ENCODE peak calls at places on chromosomes 5 and 9, in nine cellular contexts. U is neural progenitor cell; G is GM23338; I is mucosa of descending colon; Z is gastrocnemius medialis; M is heart right ventricle; D is aorta; Y is right atrium auricular region; E is CD8-positive, alpha-beta memory T cell. A is an unnamed sample. For H3K4me1, the result is how much of the 10 kb centered on the place peaks cover.

GRCh38 chr5:38922199-38922598 is 76.4 kb downstream of the OSMR start:
- DNase-seq in G (peak), M (peak), Z (no peak), Y (no peak), I (peak), E (peak), U (peak), D (no peak), A (no peak)

GRCh38 chr5:87229780-87230179 is 37.9 kb upstream of the RASA1 start:
- DNase-seq in E (no peak), G (no peak), U (no peak), M (no peak), Y (no peak), D (no peak), I (no peak), Z (no peak), A (no peak)

GRCh38 chr9:93156475-93157008 is 22.5 kb upstream of the NINJ1 start:
- DNase-seq in G (no peak), D (no peak), I (no peak), Y (no peak), E (no peak), M (no peak), U (no peak), Z (no peak), A (no peak)

GRCh38 chr9:127561491-127562270 is 50.4 kb upstream of the STXBP1 start:
- DNase-seq in U (peak), I (peak), M (peak), Y (peak), Z (peak), E (no peak), D (peak), G (peak), A (peak)

GRCh38 chr5:149757186-149757950 is 27.3 kb downstream of the PPARGC1B start:
- DNase-seq in U (no peak), D (no peak), Y (no peak), G (no peak), E (no peak), M (no peak), I (peak), Z (no peak), A (peak)

GRCh38 chr5:56737002-56737621 is 78.2 kb upstream of the MAP3K1 start:
- DNase-seq in Z (no peak), I (no peak), Y (no peak), D (no peak), G (no peak), M (peak), U (no peak), E (no peak), A (no peak)

GRCh38 chr5:61301820-61302563 is 30.1 kb upstream of the ZSWIM6 start:
- DNase-seq in G (no peak), M (peak), U (peak), I (peak), E (no peak), Z (peak), Y (peak), D (peak), A (peak)

GRCh38 chr5:136054133-136054996 is 25.6 kb downstream of the TGFBI start:
- DNase-seq in U (no peak), I (no peak), Y (no peak), M (peak), E (no peak), Z (no peak), G (no peak), D (peak), A (no peak)

GRCh38 chr5:21419383-21419782 is 1431.4 kb upstream of the CDH18 start:
- DNase-seq in I (no peak), D (no peak), G (no peak), M (no peak), E (no peak), Z (no peak), Y (no peak), U (no peak), A (no peak)

GRCh38 chr5:11045411-11045810 is 284.4 kb upstream of the DAP start:
- DNase-seq in D (no peak), E (no peak), Z (no peak), M (no peak), Y (no peak), U (no peak), I (no peak), G (no peak), A (no peak)

GRCh38 chr5:3056901-3057300 is 305.4 kb upstream of the IRX2 start:
- DNase-seq in E (no peak), Z (no peak), M (no peak), I (no peak), D (no peak), G (no peak), U (no peak), Y (no peak), A (no peak)

GRCh38 chr5:99911971-99912370 is 623.2 kb upstream of the FAM174A start:
- DNase-seq in Z (no peak), Y (no peak), D (no peak), E (no peak), G (peak), M (no peak), I (no peak), U (no peak), A (no peak)

GRCh38 chr5:101045689-101046088 is 142.6 kb upstream of the ST8SIA4 start:
- DNase-seq in M (no peak), U (no peak), E (no peak), G (no peak), Z (no peak), I (no peak), Y (no peak), D (no peak), A (no peak)

GRCh38 chr5:8908055-8908683 is 637.7 kb downstream of the SEMA5A start:
- DNase-seq in G (peak), M (no peak), I (peak), Z (no peak), D (no peak), U (peak), Y (no peak), E (no peak), A (no peak)

GRCh38 chr5:137122558-137122957 is 376.6 kb downstream of the SPOCK1 start:
- DNase-seq in Y (no peak), U (no peak), E (no peak), M (no peak), D (no peak), I (no peak), Z (no peak), G (no peak), A (no peak)

GRCh38 chr9:120921751-120922181 is 4.8 kb downstream of the TRAF1 start:
- DNase-seq in I (no peak), U (no peak), E (no peak), G (no peak), M (no peak), Z (no peak), Y (no peak), D (no peak), A (no peak)

GRCh38 chr5:1139806-1140187 is 27.9 kb upstream of the SLC12A7 start:
- DNase-seq in M (no peak), G (no peak), Z (no peak), D (no peak), Y (no peak), I (no peak), U (no peak), E (no peak), A (no peak)
- H3K4me1 ChIP-seq in M (under half), G (under half), Z (under half), D (under half), Y (under half), I (under half), U (under half), E (under half), A (under half)

DNA sequence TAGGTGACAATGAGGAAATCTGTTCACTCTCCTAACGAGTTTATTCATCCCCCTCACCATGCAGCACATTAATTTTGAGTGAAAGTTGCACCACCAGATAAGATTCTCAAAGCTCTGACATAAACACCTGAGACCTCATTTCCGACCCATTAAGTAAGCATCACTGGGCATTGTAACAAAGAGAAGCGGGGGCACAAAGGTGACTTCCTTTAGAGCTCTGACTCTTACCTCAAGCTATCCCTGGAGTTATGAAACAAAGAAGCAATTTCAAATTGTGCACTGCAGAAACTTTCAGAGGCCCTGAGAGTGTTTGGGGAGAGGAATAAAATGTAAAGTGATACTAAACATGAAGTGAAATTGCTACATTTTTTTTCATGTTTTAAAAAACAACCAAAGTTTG is 29.5 kb downstream of the C5orf15 start:
- DNase-seq in M (no peak), Z (no peak), Y (no peak), E (no peak), U (no peak), I (no peak), D (no peak), G (no peak), A (no peak)
- H3K4me1 ChIP-seq in M (under half), Z (under half), Y (under half), E (under half), U (under half), I (under half), D (under half), G (under half), A (under half)

DNA sequence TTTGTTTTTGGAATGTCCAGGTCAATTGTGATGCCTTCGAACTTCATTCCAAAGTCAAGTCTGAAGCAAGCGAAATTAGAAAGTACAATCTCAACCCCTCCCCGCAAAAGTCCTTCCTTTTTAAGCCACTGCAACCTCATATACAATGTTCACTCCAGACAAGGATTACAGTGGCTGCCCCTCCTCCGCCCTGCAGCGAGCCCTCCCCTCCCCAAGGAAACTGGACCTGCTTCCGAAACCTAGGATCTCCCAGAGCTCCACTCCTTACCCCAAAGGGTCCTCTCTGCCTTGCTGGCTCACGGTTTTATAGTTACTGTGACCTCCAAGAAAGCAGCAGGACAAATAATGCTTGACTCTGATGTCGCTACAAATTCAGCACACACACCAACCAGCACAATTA is 10.4 kb downstream of the LRRC14B start:
- DNase-seq in Y (no peak), D (no peak), Z (no peak), M (no peak), I (no peak), E (no peak), G (no peak), U (no peak), A (no peak)
- H3K4me1 ChIP-seq in Y (under half), D (under half), Z (under half), M (under half), I (under half), E (under half), G (under half), U (under half), A (under half)

DNA sequence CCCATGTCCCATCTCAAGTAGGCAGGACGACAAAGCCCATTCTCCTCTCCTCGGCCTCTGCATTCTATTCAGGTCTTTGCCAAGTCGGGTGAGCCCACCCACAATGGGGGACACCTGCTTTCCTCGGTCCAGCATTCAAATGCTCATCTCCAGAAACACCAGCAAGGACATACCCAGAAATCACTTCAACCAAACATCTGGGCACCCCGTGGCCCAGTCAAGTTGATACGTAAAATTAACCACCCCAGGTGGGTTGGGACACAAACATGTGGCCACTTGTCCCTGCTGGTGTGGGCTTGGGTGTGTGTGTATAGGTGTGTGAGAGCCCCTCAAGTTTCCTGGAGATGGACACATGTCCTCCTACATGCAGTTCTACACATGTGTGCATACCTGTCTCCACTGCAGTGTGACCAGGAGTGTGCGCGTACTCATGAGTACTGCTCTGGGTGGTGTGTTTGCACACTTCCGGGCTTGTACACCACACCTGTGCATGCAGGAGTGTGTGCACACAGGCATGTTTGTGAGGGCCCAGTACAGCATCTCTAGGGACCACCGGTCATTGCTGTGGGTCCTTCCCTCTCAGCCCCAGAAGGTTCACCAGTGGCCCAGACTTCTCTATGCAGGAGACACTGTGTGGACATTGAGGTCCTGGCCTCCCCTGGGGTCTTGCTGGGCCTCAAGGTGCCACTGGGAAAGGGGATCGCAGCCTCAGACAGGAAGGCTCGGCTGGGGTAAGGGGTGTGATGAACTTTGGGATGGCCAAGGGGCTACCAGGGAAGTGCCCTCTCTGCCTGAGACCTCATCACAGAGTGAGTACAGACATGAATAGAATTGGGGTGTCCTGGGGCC is 35.4 kb upstream of the RXRA start:
- DNase-seq in G (no peak), I (no peak), E (no peak), Z (no peak), U (no peak), D (peak), Y (no peak), M (no peak), A (no peak)
- H3K4me1 ChIP-seq in G (under half), I (under half), E (under half), Z (under half), U (under half), D (under half), Y (under half), M (under half), A (under half)

DNA sequence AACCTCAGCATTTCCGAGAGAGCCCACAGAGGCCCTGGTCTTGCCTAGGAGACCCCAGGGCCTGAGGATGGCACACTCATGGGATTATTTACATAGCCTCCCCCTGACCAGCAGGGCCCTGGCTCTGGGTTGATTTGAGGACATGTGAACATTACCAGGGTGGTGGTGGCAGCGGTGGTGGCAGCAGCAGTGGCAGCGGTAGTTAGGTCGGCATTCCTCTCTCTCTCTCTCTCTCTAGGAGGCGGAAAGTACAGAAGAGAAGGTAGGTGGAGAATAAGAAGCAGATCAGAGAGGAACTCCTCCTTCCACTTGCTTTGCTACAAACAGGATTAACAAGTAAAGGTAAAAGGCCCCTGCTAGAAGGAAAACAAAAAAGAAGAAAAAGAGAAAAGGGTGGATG is 39.3 kb downstream of the B4GALT1 start:
- DNase-seq in M (no peak), E (no peak), U (no peak), I (no peak), G (no peak), D (no peak), Z (no peak), Y (no peak), A (no peak)
- H3K4me1 ChIP-seq in M (half or more), E (under half), U (under half), I (half or more), G (under half), D (under half), Z (under half), Y (half or more), A (under half)

GRCh38 chr9:107229146-107229545 is 53.9 kb upstream of the RAD23B start:
- DNase-seq in D (no peak), Z (no peak), Y (no peak), M (no peak), U (peak), I (no peak), G (no peak), E (no peak), A (no peak)
- H3K4me1 ChIP-seq in D (under half), Z (under half), Y (under half), M (under half), U (under half), I (under half), G (under half), E (under half), A (under half)

DNA sequence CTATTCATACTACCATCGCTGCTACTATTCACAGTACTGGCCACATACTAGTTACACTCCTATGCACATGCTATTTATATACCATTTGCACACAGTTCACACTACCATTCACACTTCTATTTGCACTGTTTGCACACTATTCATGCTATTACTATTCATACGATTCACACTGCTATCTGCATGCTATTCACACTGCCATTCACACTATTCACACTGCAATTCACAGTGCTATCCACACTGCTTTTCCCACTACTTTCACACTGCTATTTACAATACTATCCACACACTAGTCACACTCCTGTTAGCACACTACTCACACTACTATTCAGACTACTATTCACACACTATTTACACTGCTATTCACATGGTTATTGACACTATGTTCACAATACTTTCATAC is 39.4 kb upstream of the TCF7 start:
- DNase-seq in E (no peak), D (no peak), M (no peak), Y (no peak), G (no peak), I (no peak), Z (no peak), U (no peak), A (no peak)
- H3K4me1 ChIP-seq in E (half or more), D (under half), M (under half), Y (under half), G (under half), I (under half), Z (under half), U (under half), A (under half)

DNA sequence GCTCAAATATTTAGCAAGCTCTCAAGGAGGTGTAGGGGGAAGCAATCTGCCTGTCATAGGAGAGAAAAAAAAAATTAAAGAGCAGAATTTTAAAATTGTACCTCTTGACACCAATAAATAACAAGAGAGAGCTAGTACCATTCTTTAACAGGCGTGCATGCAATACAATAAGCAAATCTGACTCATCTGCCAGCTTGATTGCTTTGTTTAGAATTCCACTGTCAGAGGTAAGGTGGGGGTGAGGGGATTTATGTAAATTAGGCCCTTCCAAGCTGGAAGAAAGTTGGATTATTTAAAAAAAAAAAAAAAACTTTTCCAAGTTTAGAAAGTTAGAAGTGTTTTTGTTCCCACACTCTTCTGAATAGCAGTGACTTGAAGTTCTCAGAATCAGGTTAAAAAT is 477.3 kb downstream of the TLE4 start:
- DNase-seq in Y (no peak), Z (no peak), E (no peak), U (peak), M (no peak), G (peak), I (no peak), D (no peak), A (no peak)
- H3K4me1 ChIP-seq in Y (under half), Z (under half), E (under half), U (under half), M (under half), G (under half), I (under half), D (under half), A (under half)

GRCh38 chr5:81721049-81721448 is 29.8 kb downstream of the SSBP2 start:
- DNase-seq in U (no peak), D (no peak), G (no peak), Y (no peak), E (no peak), Z (no peak), I (no peak), M (no peak), A (no peak)

GRCh38 chr5:81719743-81720142 is 31.2 kb downstream of the SSBP2 start:
- DNase-seq in I (no peak), E (no peak), M (no peak), D (no peak), Z (no peak), Y (no peak), G (no peak), U (no peak), A (no peak)

GRCh38 chr5:81717815-81718214 is 33.1 kb downstream of the SSBP2 start:
- DNase-seq in I (no peak), D (no peak), U (no peak), M (no peak), Z (no peak), Y (no peak), E (no peak), G (no peak), A (no peak)

GRCh38 chr5:81718300-81718699 is 32.6 kb downstream of the SSBP2 start:
- DNase-seq in Y (no peak), D (no peak), Z (no peak), G (peak), M (no peak), U (peak), E (no peak), I (no peak), A (no peak)

GRCh38 chr5:81717221-81717620 is 33.7 kb downstream of the SSBP2 start:
- DNase-seq in I (no peak), D (no peak), G (no peak), Y (no peak), M (no peak), Z (no peak), U (no peak), E (no peak), A (no peak)
- H3K4me1 ChIP-seq in I (under half), D (under half), G (under half), Y (under half), M (under half), Z (under half), U (under half), E (under half), A (under half)

A was measured in RWPE2.